ENCODE peak calls at places on chromosomes 5 and 9, in six cellular contexts. T is fibroblast of the aortic adventitia, F is gastrocnemius medialis, I is AG04449, X is NB4, Q is breast epithelium. L is an unnamed sample.

GRCh38 chr9:70297141-70297540 is 38.4 kb downstream of the SMC5 start:
- DNase-seq in T (no peak), F (no peak), I (no peak), X (no peak), Q (no peak), L (no peak)

GRCh38 chr5:139422307-139422893 is 16.9 kb downstream of the DNAJC18 start:
- DNase-seq in T (peak; percentile 83), F (no peak), I (no peak), X (peak; percentile 77), Q (no peak), L (peak; percentile 85)

GRCh38 chr9:126295516-126295915 is 31.1 kb upstream of the MVB12B start:
- DNase-seq in T (no peak), F (no peak), I (no peak), X (no peak), Q (no peak), L (no peak)

GRCh38 chr5:54944364-54944763 is 41.0 kb downstream of the ESM1 start:
- DNase-seq in T (peak; percentile 75), F (no peak), I (peak; percentile 4), X (peak; percentile 19), Q (no peak), L (peak; percentile 26)

GRCh38 chr9:91995000-91995399 is 45.0 kb upstream of the ROR2 start:
- DNase-seq in T (no peak), F (no peak), I (no peak), X (peak; percentile 57), Q (no peak), L (no peak)

GRCh38 chr9:16290169-16290568 is 580.3 kb downstream of the BNC2 start:
- DNase-seq in T (no peak), F (no peak), I (no peak), X (peak; percentile 84), Q (no peak), L (no peak)

GRCh38 chr9:114397219-114397847 is 9.6 kb upstream of the AKNA start:
- DNase-seq in T (no peak), F (no peak), I (no peak), X (no peak), Q (no peak), L (no peak)

GRCh38 chr5:132501961-132502931 is 11.7 kb upstream of the IRF1 start:
- DNase-seq in T (peak; percentile 37), F (no peak), I (no peak), X (no peak), Q (peak; percentile 16), L (no peak)

GRCh38 chr5:10676224-10676623 is 84.8 kb downstream of the DAP start:
- DNase-seq in T (no peak), F (no peak), I (no peak), X (no peak), Q (no peak), L (no peak)

GRCh38 chr5:158544388-158545339 is 555.1 kb downstream of the EBF1 start:
- DNase-seq in T (no peak), F (no peak), I (no peak), X (no peak), Q (no peak), L (no peak)

GRCh38 chr5:98341038-98341710 is 432.3 kb upstream of the RGMB start:
- DNase-seq in T (peak; percentile 94), F (no peak), I (peak; percentile 92), X (no peak), Q (no peak), L (no peak)

GRCh38 chr5:156475831-156476551 is 149.0 kb downstream of the SGCD start:
- DNase-seq in T (peak; percentile 76), F (peak; percentile 64), I (peak; percentile 79), X (no peak), Q (no peak), L (no peak)
- TF ChIP-seq CTCF in T (peak; percentile 10), F (no peak), I (peak; percentile 35), X (no peak), Q (no peak), L (no peak)

GRCh38 chr5:111095982-111096381 is 3.8 kb downstream of the WDR36 start:
- DNase-seq in T (no peak), F (no peak), I (no peak), X (no peak), Q (no peak), L (no peak)

GRCh38 chr5:111092062-111092853 is at the start of gene WDR36:
- DNase-seq in T (peak; percentile 95), F (peak; percentile 75), I (peak; percentile 44), X (peak; percentile 94), Q (peak; percentile 80), L (peak; percentile 86)
- TF ChIP-seq CTCF in T (peak; percentile 3), F (no peak), I (no peak), X (no peak), Q (no peak), L (no peak)

GRCh38 chr5:111681791-111682190 is 75.2 kb downstream of the NREP start:
- DNase-seq in T (peak; percentile 62), F (no peak), I (no peak), X (no peak), Q (no peak), L (no peak)

GRCh38 chr5:111689576-111689975 is 67.4 kb downstream of the NREP start:
- DNase-seq in T (no peak), F (no peak), I (no peak), X (no peak), Q (no peak), L (no peak)

GRCh38 chr5:111680737-111681413 is 76.1 kb downstream of the NREP start:
- DNase-seq in T (peak; percentile 99), F (peak; percentile 65), I (peak; percentile 80), X (no peak), Q (peak; percentile 60), L (no peak)

GRCh38 chr5:111681414-111681790 is 75.6 kb downstream of the NREP start:
- DNase-seq in T (no peak), F (no peak), I (no peak), X (no peak), Q (no peak), L (no peak)

DNA sequence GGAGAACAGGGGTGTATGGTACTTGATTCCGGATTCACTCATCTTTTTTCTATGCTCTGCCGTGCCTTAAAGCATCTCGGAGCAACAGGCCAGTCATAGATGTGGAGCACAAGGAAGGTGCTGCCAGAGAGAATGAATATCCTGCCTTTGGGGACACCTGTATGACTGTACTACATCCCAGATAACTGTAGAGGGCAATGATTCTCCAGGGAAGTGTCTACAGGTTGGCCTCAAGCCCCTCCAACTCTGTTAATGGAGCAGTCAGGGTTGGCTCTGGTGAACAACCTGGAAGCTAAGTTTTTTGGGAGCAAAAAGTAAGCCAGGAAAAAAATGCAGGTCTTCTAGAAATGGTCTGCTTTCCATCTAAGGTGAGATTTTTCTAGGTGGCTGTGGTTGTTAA is 71.0 kb downstream of the NREP start:
- DNase-seq in T (no peak), F (no peak), I (no peak), X (peak; percentile 27), Q (no peak), L (no peak)
- TF ChIP-seq CTCF in T (no peak), F (no peak), I (no peak), X (no peak), Q (no peak), L (no peak)

GRCh38 chr5:173626501-173626812 is 10.0 kb upstream of the BOD1 start:
- DNase-seq in T (no peak), F (no peak), I (no peak), X (no peak), Q (no peak), L (no peak)

GRCh38 chr5:173624276-173624675 is 7.8 kb upstream of the BOD1 start:
- DNase-seq in T (no peak), F (no peak), I (no peak), X (no peak), Q (no peak), L (no peak)

GRCh38 chr5:173625261-173625660 is 8.8 kb upstream of the BOD1 start:
- DNase-seq in T (no peak), F (no peak), I (no peak), X (no peak), Q (no peak), L (no peak)

GRCh38 chr5:173627271-173627670 is 10.8 kb upstream of the BOD1 start:
- DNase-seq in T (no peak), F (no peak), I (no peak), X (no peak), Q (no peak), L (no peak)

GRCh38 chr5:173625686-173626500 is 9.4 kb upstream of the BOD1 start:
- DNase-seq in T (no peak), F (no peak), I (no peak), X (peak; percentile 21), Q (no peak), L (peak; percentile 52)
- TF ChIP-seq CTCF in T (peak; percentile 5), F (peak; percentile 26), I (no peak), X (peak; percentile 6), Q (no peak), L (peak; percentile 60)

GRCh38 chr5:180390441-180391190 is 37.5 kb upstream of the GFPT2 start:
- DNase-seq in T (no peak), F (no peak), I (no peak), X (no peak), Q (no peak), L (no peak)
- TF ChIP-seq CTCF in T (no peak), F (no peak), I (no peak), X (no peak), Q (no peak), L (no peak)

DNA sequence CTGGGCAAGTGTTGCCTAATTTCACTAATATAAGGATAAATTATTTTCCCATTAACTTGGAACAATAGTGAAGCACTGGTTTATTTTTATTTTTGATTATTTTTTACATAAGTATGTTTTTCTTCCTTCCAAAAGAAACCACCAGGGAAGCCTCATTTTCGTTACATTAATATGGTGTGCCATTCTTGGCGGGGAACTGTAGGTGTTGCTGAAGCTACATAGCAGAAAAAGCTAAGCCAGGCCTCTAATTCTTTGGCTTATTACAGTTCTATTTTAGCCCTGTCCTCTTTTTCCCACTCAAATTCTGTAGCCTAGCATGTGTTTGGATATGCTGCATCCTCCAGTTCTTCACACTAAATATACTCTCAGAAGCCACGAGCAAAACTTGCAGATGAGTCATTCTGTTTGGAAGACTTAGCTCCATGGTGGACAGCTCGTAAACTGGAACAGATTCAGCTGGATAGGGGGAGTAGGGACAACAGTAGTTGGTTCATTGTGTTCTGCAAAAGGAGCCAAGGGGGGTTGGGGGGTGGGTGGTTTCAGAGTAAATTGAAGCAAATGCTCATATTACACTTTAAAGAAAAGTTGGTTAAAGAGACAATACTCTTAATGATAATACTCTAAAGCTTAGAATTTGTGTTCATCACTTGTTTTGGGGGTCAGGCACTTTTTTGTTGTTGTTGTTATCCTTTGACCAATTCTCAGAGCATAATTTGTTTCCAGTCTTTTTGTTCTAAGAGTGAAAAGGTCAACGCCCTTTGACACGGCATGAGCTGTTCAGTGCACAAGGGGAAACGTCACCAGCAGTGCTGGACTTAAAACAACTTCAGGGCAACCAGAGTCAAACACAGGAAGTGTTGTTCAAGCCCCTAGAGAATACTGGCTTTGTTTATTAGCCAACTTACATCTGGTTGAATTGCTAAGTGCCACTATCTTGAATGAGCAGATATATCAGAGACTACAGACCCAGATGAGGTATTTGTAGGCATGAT is 369.2 kb downstream of the TMEM161B start:
- DNase-seq in T (no peak), F (peak; percentile 54), I (no peak), X (peak; percentile 69), Q (no peak), L (no peak)
- TF ChIP-seq CTCF in T (no peak), F (peak; percentile 21), I (no peak), X (no peak), Q (no peak), L (no peak)

GRCh38 chr5:62271870-62272269 is 34.1 kb upstream of the KIF2A start:
- DNase-seq in T (no peak), F (no peak), I (no peak), X (no peak), Q (no peak), L (no peak)
- TF ChIP-seq CTCF in T (peak; percentile 13), F (no peak), I (no peak), X (no peak), Q (no peak), L (no peak)